ENCODE peak calls at places on chromosomes 11 and 22, in six cellular contexts. Z is A549, Y is hypothalamus, O is EL, K is amygdala, D is right cardiac atrium. F is an unnamed sample.
A peak's percentile ranks its signal among the peaks of the same experiment; 100 is the strongest.

GRCh38 chr11:6817668-6818067 is 18.2 kb upstream of the OR6A2 start:
- DNase-seq in O (no peak), D (no peak), Z (no peak), K (no peak), Y (no peak), F (no peak)

GRCh38 chr11:75524576-75525432 is 937 bp downstream of the GDPD5 start:
- DNase-seq in O (peak; percentile 34), Z (no peak), Y (no peak), K (no peak), D (peak; percentile 67), F (no peak)

GRCh38 chr11:64060861-64061444 is 25.2 kb downstream of the FLRT1 start:
- DNase-seq in D (peak; percentile 89), Y (peak; percentile 79), Z (peak; percentile 34), K (no peak), O (peak; percentile 25), F (peak; percentile 51)

GRCh38 chr11:114399903-114400221 is 449 bp downstream of the C11orf71 start:
- DNase-seq in D (peak; percentile 86), Y (peak; percentile 59), Z (no peak), K (no peak), O (no peak), F (peak; percentile 91)

GRCh38 chr11:96215826-96216225 is 127.2 kb downstream of the MAML2 start:
- DNase-seq in Z (no peak), Y (no peak), O (no peak), D (no peak), K (no peak), F (no peak)

GRCh38 chr11:85590848-85591483 is 36.2 kb downstream of the DLG2 start:
- DNase-seq in D (no peak), Z (peak; percentile 60), Y (no peak), O (peak; percentile 45), K (no peak), F (peak; percentile 44)

GRCh38 chr11:90747057-90747456 is 524.2 kb upstream of the CHORDC1 start:
- DNase-seq in O (no peak), K (no peak), D (no peak), Y (no peak), Z (peak; percentile 29), F (no peak)

GRCh38 chr11:128506384-128506783 is 81.0 kb downstream of the ETS1 start:
- DNase-seq in K (no peak), Z (no peak), D (no peak), Y (no peak), O (no peak), F (no peak)

GRCh38 chr11:121540627-121541026 is 87.9 kb upstream of the SORL1-AS1 start:
- DNase-seq in O (no peak), K (no peak), Y (no peak), Z (no peak), D (no peak), F (no peak)

GRCh38 chr11:94151903-94152677 is 23.4 kb downstream of the PANX1 start:
- DNase-seq in Z (peak; percentile 62), D (no peak), Y (no peak), K (no peak), O (peak; percentile 88), F (no peak)

GRCh38 chr11:7415537-7415817 is 69.8 kb upstream of the OLFML1 start:
- DNase-seq in Z (no peak), D (no peak), K (no peak), O (no peak), Y (no peak), F (no peak)

GRCh38 chr11:102622258-102622657 is 2.9 kb downstream of the MMP20 start:
- DNase-seq in O (no peak), Y (no peak), Z (no peak), K (no peak), D (no peak), F (no peak)

GRCh38 chr11:71372693-71373657 is 75.2 kb downstream of the DHCR7 start:
- DNase-seq in Z (peak; percentile 46), K (no peak), Y (no peak), D (no peak), O (peak; percentile 15), F (no peak)

GRCh38 chr22:36180038-36180880 is 19.7 kb upstream of the APOL3 start:
- DNase-seq in Y (peak; percentile 77), D (peak; percentile 97), O (peak; percentile 71), Z (peak; percentile 52), K (peak; percentile 10), F (peak; percentile 23)

GRCh38 chr11:130029137-130029536 is 26.5 kb upstream of the PRDM10 start:
- DNase-seq in O (no peak), Y (no peak), K (no peak), Z (no peak), D (no peak), F (no peak)

GRCh38 chr22:16917144-16918003 is 90.6 kb downstream of the GAB4 start:
- DNase-seq in D (peak; percentile 85), O (peak; percentile 27), K (no peak), Y (peak; percentile 59), Z (peak; percentile 65), F (peak; percentile 33)